ENCODE peak calls at places on chromosome 17, in seven cellular contexts. C is progenitor cell of endocrine pancreas; W is HS-27A; A is IMR-90; D is GM10248; V is effector memory CD8-positive, alpha-beta T cell; I is M059J. T is an unnamed sample.

GRCh38 chr17:5758651-5759050 is 174.3 kb upstream of the NLRP1 start:
- DNase-seq in C (no peak), W (no peak), A (peak; percentile 28), D (no peak), V (no peak), I (peak; percentile 55), T (peak; percentile 77)

GRCh38 chr17:56819431-56820145 is 14.1 kb downstream of the C17orf67 start:
- DNase-seq in C (peak; percentile 72), W (peak; percentile 59), A (peak; percentile 67), D (peak; percentile 83), V (peak; percentile 82), I (peak; percentile 73), T (peak; percentile 86)

GRCh38 chr17:82333279-82334171 is at the start of gene SECTM1:
- DNase-seq in C (no peak), W (no peak), A (peak; percentile 23), D (no peak), V (no peak), I (peak; percentile 51), T (no peak)

GRCh38 chr17:76545918-76546555 is 6.2 kb downstream of the PRCD start:
- DNase-seq in C (no peak), W (no peak), A (no peak), D (no peak), V (no peak), I (no peak), T (peak; percentile 43)

GRCh38 chr17:42337442-42337841 is 49.1 kb downstream of the STAT5A start:
- DNase-seq in C (no peak), W (no peak), A (peak; percentile 81), D (peak; percentile 78), V (peak; percentile 46), I (no peak), T (no peak)

GRCh38 chr17:65572581-65573282 is 11.3 kb upstream of the AXIN2 start:
- DNase-seq in C (no peak), W (no peak), A (no peak), D (no peak), V (no peak), I (no peak), T (no peak)

GRCh38 chr17:77332981-77333685 is 192.4 kb downstream of the SEC14L1 start:
- DNase-seq in C (no peak), W (no peak), A (peak; percentile 92), D (no peak), V (no peak), I (peak; percentile 89), T (peak; percentile 57)

GRCh38 chr17:77602062-77602746 is 356.3 kb upstream of the TNRC6C start:
- DNase-seq in C (no peak), W (no peak), A (peak; percentile 29), D (no peak), V (no peak), I (peak; percentile 81), T (no peak)

GRCh38 chr17:246851-247421 is 65.5 kb upstream of the DOC2B start:
- DNase-seq in C (no peak), W (no peak), A (no peak), D (no peak), V (no peak), I (no peak), T (no peak)

GRCh38 chr17:50196826-50197225 is 4.6 kb downstream of the COL1A1 start:
- DNase-seq in C (no peak), W (peak; percentile 48), A (peak; percentile 84), D (no peak), V (no peak), I (peak; percentile 75), T (no peak)

GRCh38 chr17:76088041-76088867 is 9.3 kb downstream of the ZACN start:
- DNase-seq in C (no peak), W (no peak), A (no peak), D (no peak), V (no peak), I (no peak), T (no peak)

GRCh38 chr17:2174471-2175293 is 119.8 kb downstream of the HIC1 start:
- DNase-seq in C (no peak), W (no peak), A (peak; percentile 99), D (no peak), V (no peak), I (peak; percentile 82), T (no peak)

GRCh38 chr17:28045304-28045703 is 2.8 kb downstream of the NLK start:
- DNase-seq in C (no peak), W (no peak), A (no peak), D (no peak), V (no peak), I (no peak), T (no peak)

GRCh38 chr17:77287432-77288068 is 146.8 kb downstream of the SEC14L1 start:
- DNase-seq in C (no peak), W (no peak), A (peak; percentile 94), D (no peak), V (no peak), I (peak; percentile 99), T (peak; percentile 91)

GRCh38 chr17:80877095-80877828 is 114.4 kb upstream of the CHMP6 start:
- DNase-seq in C (no peak), W (no peak), A (no peak), D (peak; percentile 88), V (peak; percentile 34), I (no peak), T (no peak)

GRCh38 chr17:17298108-17298507 is 5.1 kb upstream of the NT5M start:
- DNase-seq in C (no peak), W (no peak), A (peak; percentile 58), D (no peak), V (no peak), I (no peak), T (no peak)

GRCh38 chr17:62781826-62782225 is 26.3 kb downstream of the MARCHF10 start:
- DNase-seq in C (no peak), W (no peak), A (peak; percentile 36), D (no peak), V (no peak), I (no peak), T (peak; percentile 22)

GRCh38 chr17:69560987-69561441 is 146.5 kb downstream of the MAP2K6 start:
- DNase-seq in C (no peak), W (no peak), A (peak; percentile 21), D (no peak), V (no peak), I (peak; percentile 73), T (no peak)

GRCh38 chr17:16287563-16288027 is 65.7 kb downstream of the CENPV start:
- DNase-seq in C (no peak), W (no peak), A (peak; percentile 87), D (peak; percentile 53), V (no peak), I (peak; percentile 70), T (peak; percentile 30)

T was measured in kidney tubule cell.